ENCODE peak calls at places on chromosomes 1 and 21, in seven cellular contexts. U, Y, Q, H, R, L and X are unnamed samples.
A peak's percentile ranks its signal among the peaks of the same experiment; 100 is the strongest.

GRCh38 chr1:18217398-18218043 is 109.9 kb downstream of the IGSF21 start:
- DNase-seq in U (peak; percentile 39), Y (peak; percentile 19), Q (no peak), H (peak; percentile 46), R (no peak), L (peak; percentile 27), X (no peak)

GRCh38 chr1:5408401-5408800 is 583.8 kb downstream of the NPHP4 start:
- DNase-seq in U (no peak), Y (no peak), Q (no peak), H (no peak), R (peak; percentile 38), L (no peak), X (no peak)

GRCh38 chr1:214331827-214332423 is 51.0 kb downstream of the SMYD2 start:
- DNase-seq in U (peak; percentile 30), Y (peak; percentile 77), Q (no peak), H (peak; percentile 72), R (no peak), L (peak; percentile 30), X (no peak)

GRCh38 chr21:44526096-44526997 is 13.6 kb downstream of the KRTAP10-1 start:
- DNase-seq in U (no peak), Y (no peak), Q (no peak), H (no peak), R (peak; percentile 34), L (no peak), X (no peak)

GRCh38 chr1:1406101-1406820 is 832 bp downstream of the MRPL20 start:
- DNase-seq in U (no peak), Y (no peak), Q (no peak), H (peak; percentile 51), R (no peak), L (no peak), X (no peak)

GRCh38 chr21:46161180-46161799 is 5.9 kb upstream of the FTCD start:
- DNase-seq in U (peak; percentile 5), Y (no peak), Q (peak; percentile 21), H (peak; percentile 30), R (peak; percentile 51), L (no peak), X (peak; percentile 84)

GRCh38 chr1:64161347-64162080 is 41.9 kb upstream of the UBE2U start:
- DNase-seq in U (no peak), Y (no peak), Q (no peak), H (no peak), R (no peak), L (peak; percentile 61), X (no peak)

GRCh38 chr1:149995927-149996326 is 14.6 kb downstream of the OTUD7B start:
- DNase-seq in U (no peak), Y (no peak), Q (no peak), H (no peak), R (no peak), L (no peak), X (no peak)

GRCh38 chr1:161185282-161185682 is 8.0 kb upstream of the B4GALT3 start:
- DNase-seq in U (peak; percentile 83), Y (no peak), Q (peak; percentile 58), H (peak; percentile 45), R (peak; percentile 91), L (peak; percentile 80), X (no peak)

GRCh38 chr1:207811920-207812720 is 60.3 kb downstream of the CD46 start:
- DNase-seq in U (no peak), Y (peak; percentile 73), Q (peak; percentile 82), H (peak; percentile 70), R (peak; percentile 80), L (no peak), X (peak; percentile 92)

GRCh38 chr1:92638498-92638897 is 146.4 kb downstream of the EVI5 start:
- DNase-seq in U (no peak), Y (no peak), Q (no peak), H (no peak), R (no peak), L (no peak), X (no peak)
- TF ChIP-seq EP300 in U (no peak), Y (no peak), Q (no peak), H (no peak), R (no peak), L (no peak), X (no peak)

GRCh38 chr1:14215151-14215550 is 383.3 kb upstream of the KAZN start:
- DNase-seq in U (no peak), Y (no peak), Q (no peak), H (no peak), R (no peak), L (no peak), X (no peak)

GRCh38 chr1:14222086-14222485 is 376.4 kb upstream of the KAZN start:
- DNase-seq in U (no peak), Y (no peak), Q (no peak), H (no peak), R (no peak), L (no peak), X (no peak)

GRCh38 chr1:14220324-14220723 is 378.2 kb upstream of the KAZN start:
- DNase-seq in U (no peak), Y (no peak), Q (no peak), H (no peak), R (no peak), L (no peak), X (no peak)

GRCh38 chr1:14220811-14221210 is 377.7 kb upstream of the KAZN start:
- DNase-seq in U (no peak), Y (no peak), Q (no peak), H (no peak), R (no peak), L (no peak), X (no peak)

GRCh38 chr1:14217384-14217783 is 381.1 kb upstream of the KAZN start:
- DNase-seq in U (no peak), Y (no peak), Q (no peak), H (no peak), R (no peak), L (no peak), X (no peak)
- TF ChIP-seq EP300 in U (no peak), Y (no peak), Q (no peak), H (no peak), R (no peak), L (no peak), X (no peak)

GRCh38 chr1:41272601-41273000 is 30.5 kb upstream of the SCMH1 start:
- DNase-seq in U (no peak), Y (no peak), Q (no peak), H (no peak), R (no peak), L (no peak), X (no peak)

GRCh38 chr1:41268154-41268770 is 26.2 kb upstream of the SCMH1 start:
- DNase-seq in U (peak; percentile 78), Y (peak; percentile 77), Q (peak; percentile 79), H (peak; percentile 86), R (peak; percentile 87), L (peak; percentile 76), X (peak; percentile 83)
- TF ChIP-seq EP300 in U (no peak), Y (no peak), Q (no peak), H (no peak), R (no peak), L (peak; percentile 22), X (no peak)

DNA sequence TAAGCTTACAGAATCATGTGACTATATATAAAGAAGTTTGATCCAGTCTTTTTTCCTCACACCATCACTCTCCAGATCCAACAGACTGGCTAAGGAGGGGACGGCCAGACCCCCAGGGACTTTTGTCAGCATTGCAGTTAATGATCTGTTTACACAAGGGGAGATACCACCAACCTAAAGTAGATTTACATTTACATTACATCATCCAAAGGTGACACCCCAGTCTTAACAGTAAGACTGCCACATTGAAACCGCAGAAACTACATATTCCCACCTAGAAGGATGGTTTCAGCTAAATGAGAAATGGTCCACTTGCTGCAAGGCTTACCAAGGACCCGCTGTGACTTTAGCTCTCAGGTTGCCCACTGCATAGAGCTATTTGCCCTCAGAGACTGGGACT is 3.4 kb downstream of the RCAN1 start:
- DNase-seq in U (no peak), Y (no peak), Q (no peak), H (no peak), R (no peak), L (no peak), X (no peak)
- TF ChIP-seq EP300 in U (no peak), Y (no peak), Q (no peak), H (no peak), R (no peak), L (no peak), X (no peak)

GRCh38 chr1:21261551-21262281 is 28.5 kb downstream of the ECE1 start:
- DNase-seq in U (peak; percentile 53), Y (peak; percentile 81), Q (peak; percentile 50), H (peak; percentile 42), R (peak; percentile 87), L (peak; percentile 73), X (peak; percentile 68)
- TF ChIP-seq EP300 in U (no peak), Y (peak; percentile 61), Q (peak; percentile 16), H (peak; percentile 58), R (no peak), L (peak; percentile 61), X (peak; percentile 72)

DNA sequence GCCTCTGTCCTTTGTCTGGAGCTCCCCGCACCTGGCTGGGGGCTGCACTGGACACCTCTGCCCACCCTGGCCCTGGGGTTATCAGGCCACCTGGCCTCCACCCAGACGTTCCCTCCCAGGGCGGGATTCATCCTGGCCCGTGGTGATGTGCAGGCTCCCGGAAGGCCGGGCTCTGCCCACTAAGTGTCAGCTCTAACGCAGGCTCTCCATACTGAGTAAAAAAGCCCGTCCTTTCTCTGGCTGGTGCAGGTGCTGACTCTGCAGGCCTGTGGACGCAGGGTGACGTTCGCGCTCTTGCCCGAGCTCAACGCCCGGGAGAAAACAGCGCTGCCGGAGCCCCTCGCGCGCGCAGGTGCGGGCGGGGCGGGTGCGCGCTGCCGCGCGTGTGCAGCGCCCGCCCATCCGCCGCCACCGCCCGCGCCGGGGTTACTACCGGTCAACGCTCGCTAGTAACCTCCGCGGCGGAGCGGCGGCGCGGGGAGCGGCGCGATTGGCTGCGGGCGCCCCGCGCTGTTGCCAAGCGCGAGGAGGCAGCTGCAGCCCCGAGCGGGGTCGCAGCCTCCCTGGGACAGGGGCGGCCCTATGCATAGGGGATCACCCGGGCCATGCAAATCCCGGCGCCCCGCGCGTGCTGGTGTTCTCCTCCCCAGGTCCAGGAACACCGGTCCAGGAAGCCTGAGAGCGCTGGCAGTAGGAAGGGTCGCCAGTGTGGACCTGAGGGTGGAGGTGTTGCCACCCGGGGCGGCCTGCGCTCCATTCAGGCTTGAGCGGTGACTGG is 15.7 kb downstream of the ABCG1 start:
- DNase-seq in U (peak; percentile 85), Y (peak; percentile 28), Q (peak; percentile 84), H (peak; percentile 92), R (peak; percentile 80), L (no peak), X (peak; percentile 74)
- TF ChIP-seq EP300 in U (no peak), Y (no peak), Q (peak; percentile 35), H (no peak), R (no peak), L (peak; percentile 49), X (no peak)

GRCh38 chr1:240474133-240474614 is 137.8 kb downstream of the GREM2 start:
- DNase-seq in U (no peak), Y (no peak), Q (no peak), H (no peak), R (no peak), L (no peak), X (no peak)
- TF ChIP-seq EP300 in U (no peak), Y (no peak), Q (no peak), H (no peak), R (no peak), L (no peak), X (no peak)

DNA sequence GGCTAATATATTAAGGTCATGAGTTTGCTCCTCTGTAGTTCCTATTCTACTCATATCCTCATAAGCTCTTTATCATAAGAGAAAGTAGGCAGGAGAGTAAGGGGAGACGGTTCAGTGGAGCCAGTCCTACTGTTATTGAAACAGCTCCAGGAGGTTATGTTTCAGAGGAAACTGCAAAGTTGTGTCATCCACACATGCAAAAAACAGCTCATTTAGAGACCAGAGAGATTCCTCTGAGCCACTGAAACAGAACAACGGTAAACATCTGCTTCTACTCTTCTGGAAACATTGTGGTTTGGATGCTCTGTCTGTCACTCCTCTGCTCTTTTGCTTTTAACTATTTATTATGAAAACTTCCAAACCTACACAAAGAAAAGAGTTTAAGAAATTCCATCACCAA is 66.3 kb upstream of the PPP2R5A start:
- DNase-seq in U (no peak), Y (no peak), Q (no peak), H (no peak), R (no peak), L (no peak), X (no peak)
- TF ChIP-seq EP300 in U (no peak), Y (no peak), Q (no peak), H (no peak), R (no peak), L (no peak), X (no peak)